ENCODE peak calls at places on chromosome 6, in five cellular contexts. W is WERI-Rb-1, Z is bronchial epithelial cell, O is IMR-90, T is HAP-1. C is an unnamed sample.

GRCh38 chr6:143754204-143754603 is 76.4 kb downstream of the PHACTR2 start:
- DNase-seq in W (no peak), Z (no peak), O (no peak), T (no peak), C (no peak)

GRCh38 chr6:150857062-150857905 is 8.2 kb upstream of the MTHFD1L start:
- DNase-seq in W (no peak), Z (peak; percentile 93), O (peak; percentile 100), T (peak; percentile 89), C (no peak)

GRCh38 chr6:73746776-73747175 is 50.8 kb downstream of the CD109 start:
- DNase-seq in W (no peak), Z (no peak), O (peak; percentile 52), T (no peak), C (no peak)

GRCh38 chr6:26383624-26384417 is 913 bp downstream of the BTN2A2 start:
- DNase-seq in W (peak; percentile 48), Z (peak; percentile 55), O (peak; percentile 72), T (no peak), C (no peak)

GRCh38 chr6:149318581-149319286 is 1.2 kb downstream of the TAB2 start:
- DNase-seq in W (peak; percentile 8), Z (no peak), O (no peak), T (no peak), C (no peak)

GRCh38 chr6:30394139-30394538 is 49.2 kb downstream of the RPP21 start:
- DNase-seq in W (no peak), Z (no peak), O (no peak), T (no peak), C (no peak)

GRCh38 chr6:100913400-100914276 is 32.5 kb upstream of the ASCC3 start:
- DNase-seq in W (no peak), Z (peak; percentile 33), O (peak; percentile 35), T (no peak), C (no peak)

GRCh38 chr6:130132286-130132701 is 90.5 kb downstream of the SAMD3 start:
- DNase-seq in W (no peak), Z (no peak), O (no peak), T (no peak), C (peak; percentile 22)

GRCh38 chr6:14453712-14454466 is 336.3 kb downstream of the CD83 start:
- DNase-seq in W (peak; percentile 40), Z (no peak), O (no peak), T (no peak), C (no peak)

GRCh38 chr6:121828567-121828966 is 393.1 kb downstream of the GJA1 start:
- DNase-seq in W (no peak), Z (peak; percentile 12), O (no peak), T (no peak), C (no peak)

GRCh38 chr6:84752118-84752850 is 12.1 kb downstream of the TBX18 start:
- DNase-seq in W (no peak), Z (no peak), O (no peak), T (no peak), C (no peak)

GRCh38 chr6:5930968-5931367 is 75.8 kb downstream of the NRN1 start:
- DNase-seq in W (no peak), Z (no peak), O (no peak), T (no peak), C (no peak)

GRCh38 chr6:25046942-25047341 is 111.2 kb upstream of the RIPOR2 start:
- DNase-seq in W (no peak), Z (no peak), O (no peak), T (no peak), C (no peak)

GRCh38 chr6:33727126-33727525 is 15.6 kb upstream of the UQCC2 start:
- DNase-seq in W (no peak), Z (no peak), O (no peak), T (no peak), C (no peak)

GRCh38 chr6:35489995-35490791 is 6.7 kb downstream of the TEAD3 start:
- DNase-seq in W (peak; percentile 100), Z (peak; percentile 37), O (peak; percentile 81), T (no peak), C (no peak)

GRCh38 chr6:3841711-3842565 is 7.2 kb upstream of the FAM50B start:
- DNase-seq in W (no peak), Z (peak; percentile 78), O (peak; percentile 80), T (no peak), C (no peak)

GRCh38 chr6:153123801-153124200 is 7.3 kb downstream of the RGS17 start:
- DNase-seq in W (no peak), Z (no peak), O (no peak), T (no peak), C (no peak)

GRCh38 chr6:106749611-106750010 is 120.2 kb downstream of the QRSL1 start:
- DNase-seq in W (no peak), Z (peak; percentile 79), O (peak; percentile 30), T (no peak), C (no peak)

GRCh38 chr6:1986454-1987243 is 258.8 kb downstream of the GMDS start:
- DNase-seq in W (no peak), Z (no peak), O (peak; percentile 43), T (no peak), C (no peak)

GRCh38 chr6:2986722-2987196 is 12.9 kb upstream of the NQO2 start:
- DNase-seq in W (no peak), Z (peak; percentile 94), O (peak; percentile 92), T (no peak), C (no peak)

GRCh38 chr6:22756365-22756764 is 187.0 kb downstream of the HDGFL1 start:
- DNase-seq in W (no peak), Z (peak; percentile 65), O (peak; percentile 77), T (no peak), C (no peak)

GRCh38 chr6:37262446-37263026 is 4.6 kb upstream of the TMEM217 start:
- DNase-seq in W (no peak), Z (no peak), O (no peak), T (no peak), C (no peak)

GRCh38 chr6:138769102-138769676 is 4.4 kb upstream of the CCDC28A start:
- DNase-seq in W (no peak), Z (no peak), O (no peak), T (no peak), C (no peak)

GRCh38 chr6:57173056-57173885 is 1.1 kb downstream of the BAG2 start:
- DNase-seq in W (peak; percentile 34), Z (peak; percentile 22), O (peak; percentile 24), T (peak; percentile 54), C (no peak)

GRCh38 chr6:8229913-8230312 is 127.6 kb upstream of the EEF1E1 start:
- DNase-seq in W (no peak), Z (peak; percentile 21), O (no peak), T (no peak), C (no peak)

GRCh38 chr6:38508894-38509293 is 130.8 kb downstream of the BTBD9 start:
- DNase-seq in W (no peak), Z (peak; percentile 78), O (peak; percentile 79), T (no peak), C (no peak)

GRCh38 chr6:43724354-43724753 is 36.8 kb upstream of the MRPS18A start:
- DNase-seq in W (no peak), Z (no peak), O (no peak), T (no peak), C (no peak)

GRCh38 chr6:119147101-119148053 is 68.9 kb upstream of the FAM184A start:
- DNase-seq in W (no peak), Z (peak; percentile 97), O (peak; percentile 98), T (no peak), C (no peak)

GRCh38 chr6:122789862-122790739 is 1.0 kb downstream of the SMPDL3A start:
- DNase-seq in W (no peak), Z (peak; percentile 60), O (peak; percentile 30), T (no peak), C (no peak)

GRCh38 chr6:29926795-29927427 is 15.4 kb upstream of the HLA-A start:
- DNase-seq in W (no peak), Z (peak; percentile 65), O (peak; percentile 73), T (no peak), C (peak; percentile 78)

GRCh38 chr6:40634429-40634828 is 47.3 kb upstream of the LRFN2 start:
- DNase-seq in W (peak; percentile 38), Z (no peak), O (no peak), T (no peak), C (no peak)

GRCh38 chr6:5315883-5316282 is 54.6 kb downstream of the FARS2 start:
- DNase-seq in W (no peak), Z (no peak), O (peak; percentile 89), T (no peak), C (no peak)

DNA sequence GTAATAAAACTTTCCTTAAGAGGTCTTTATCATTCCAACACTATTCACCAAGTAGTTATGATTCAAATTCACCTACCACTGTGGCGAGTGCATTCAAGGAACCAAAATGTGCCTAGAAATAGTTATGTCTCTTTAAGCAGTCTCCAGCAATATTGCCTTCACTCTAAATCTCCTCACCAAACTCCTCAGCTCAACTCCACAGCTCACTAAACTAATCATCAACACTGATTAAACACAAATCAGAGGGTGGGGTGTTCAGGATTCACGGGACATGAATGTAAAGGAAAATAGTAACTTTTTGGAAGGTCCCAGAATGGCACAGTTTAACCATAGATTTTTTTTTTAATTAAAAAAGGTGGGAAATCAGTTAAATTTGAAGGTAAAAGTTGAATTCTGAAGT is 70.5 kb upstream of the THEMIS start:
- DNase-seq in W (no peak), Z (no peak), O (no peak), T (no peak), C (no peak)
- H3K4me3 ChIP-seq in W (no peak overlapping the region), Z (no peak overlapping the region), O (no peak overlapping the region), T (no peak overlapping the region), C (peak overlapping the region; percentile 34)

GRCh38 chr6:136921521-136921935 is 573 bp upstream of the SLC35D3 start:
- DNase-seq in W (peak; percentile 44), Z (no peak), O (no peak), T (no peak), C (no peak)
- H3K4me3 ChIP-seq in W (peak overlapping the region; percentile 56), Z (peak overlapping the region; percentile 31), O (peak overlapping the region; percentile 46), T (peak overlapping the region; percentile 44), C (peak overlapping the region; percentile 58)

DNA sequence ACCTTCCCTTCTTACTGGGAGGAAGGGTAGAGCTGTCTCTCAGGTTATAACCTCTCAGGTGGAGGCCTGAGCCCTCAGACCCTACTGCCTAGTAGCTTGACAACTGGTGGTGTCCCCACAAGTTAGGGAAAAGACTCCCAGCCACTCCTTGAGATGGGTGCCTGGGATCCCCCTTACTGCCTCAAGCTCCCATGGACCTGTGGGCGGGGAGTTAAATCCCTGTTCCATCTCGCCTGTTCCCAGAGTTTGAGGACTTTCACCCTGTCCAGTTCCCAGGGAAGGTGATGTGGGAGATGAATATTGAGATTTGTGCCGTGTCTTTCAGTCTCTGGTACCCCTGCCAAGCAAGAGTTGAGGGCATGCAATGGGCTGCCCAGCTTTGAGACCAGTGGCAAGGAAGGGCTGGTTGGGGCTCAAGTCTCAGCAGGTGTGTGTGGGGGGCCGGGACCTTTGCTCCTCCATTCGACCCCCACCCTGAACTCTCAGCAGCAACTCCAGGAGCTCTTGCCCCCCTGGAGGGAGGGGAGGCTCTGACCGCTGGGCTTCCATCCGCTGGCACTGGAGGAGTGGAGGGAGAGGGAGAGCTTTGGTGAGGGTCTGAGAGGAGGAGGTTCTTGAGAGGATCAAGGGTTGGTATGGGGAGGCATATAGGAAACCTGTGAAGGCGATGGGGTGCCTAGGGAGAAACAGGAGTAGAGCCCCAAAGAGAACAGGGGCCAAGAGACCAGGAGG is 1.1 kb upstream of the PBX2 start:
- DNase-seq in W (no peak), Z (no peak), O (no peak), T (no peak), C (no peak)
- H3K4me3 ChIP-seq in W (peak overlapping the region; percentile 53), Z (peak overlapping the region; percentile 58), O (no peak overlapping the region), T (no peak overlapping the region), C (peak overlapping the region; percentile 96)

DNA sequence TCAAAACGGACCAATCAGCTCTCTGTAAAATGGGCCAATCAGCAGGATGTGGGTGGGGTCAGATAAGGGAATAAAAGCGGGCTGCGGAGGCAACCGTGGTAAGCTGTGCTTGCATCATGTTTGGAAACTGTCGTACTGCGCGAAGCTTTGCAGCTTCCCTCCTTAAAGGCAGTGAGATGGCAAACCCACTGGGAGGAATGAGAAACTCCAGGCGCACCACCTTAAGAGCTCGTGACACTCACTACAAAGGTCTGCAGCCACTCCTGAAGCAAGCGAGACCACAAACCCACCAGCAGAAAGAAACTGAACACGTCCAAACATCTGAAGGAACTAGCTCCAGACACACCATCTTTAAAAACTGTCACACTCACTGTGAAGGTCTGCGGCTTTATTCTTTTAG is 112.0 kb upstream of the DUSP22 start:
- DNase-seq in W (no peak), Z (no peak), O (no peak), T (no peak), C (no peak)
- H3K4me3 ChIP-seq in W (no peak overlapping the region), Z (no peak overlapping the region), O (no peak overlapping the region), T (no peak overlapping the region), C (no peak overlapping the region)